ENCODE peak calls at places on chromosomes 7 and 10, in four cellular contexts. G is psoas muscle, P is brain microvascular endothelial cell, I is IMR-90. X is an unnamed sample. For H3K36me3, the result is how much of the 10 kb centered on the place peaks cover.

GRCh38 chr10:52769966-52770365 is 2.6 kb downstream of the MBL2 start:
- DNase-seq in I (no peak), G (no peak), P (no peak), X (no peak)

GRCh38 chr7:126443951-126444350 is 808.8 kb downstream of the GRM8 start:
- DNase-seq in I (no peak), P (no peak), G (no peak), X (no peak)

GRCh38 chr7:134703781-134704180 is 57.1 kb downstream of the BPGM start:
- DNase-seq in G (no peak), P (peak), I (peak), X (no peak)

GRCh38 chr7:134854816-134855215 is 75.4 kb downstream of the CALD1 start:
- DNase-seq in G (no peak), I (peak), P (no peak), X (no peak)

GRCh38 chr7:66694286-66694685 is 46.2 kb upstream of the RABGEF1 start:
- DNase-seq in P (no peak), G (no peak), I (no peak), X (no peak)

GRCh38 chr10:93413252-93413689 is 68.9 kb downstream of the MYOF start:
- DNase-seq in P (no peak), G (no peak), I (no peak), X (no peak)

GRCh38 chr10:60981012-60981411 is 37.0 kb upstream of the RHOBTB1 start:
- DNase-seq in I (peak), G (no peak), P (no peak), X (no peak)

GRCh38 chr10:70106958-70107791 is 25.4 kb downstream of the AIFM2 start:
- DNase-seq in I (no peak), P (no peak), G (no peak), X (no peak)

GRCh38 chr7:157558875-157559595 is 222.2 kb downstream of the DNAJB6 start:
- DNase-seq in I (no peak), P (no peak), G (no peak), X (no peak)

GRCh38 chr10:124624875-124625274 is 119.3 kb downstream of the FAM53B start:
- DNase-seq in I (no peak), G (no peak), P (no peak), X (no peak)

GRCh38 chr7:28360739-28361138 is 51.6 kb upstream of the CREB5 start:
- DNase-seq in P (no peak), G (no peak), I (no peak), X (no peak)

GRCh38 chr7:39507866-39508551 is 58.2 kb upstream of the YAE1 start:
- DNase-seq in P (no peak), I (no peak), G (no peak), X (no peak)

GRCh38 chr10:116269612-116270011 is 3.4 kb downstream of the GFRA1 start:
- DNase-seq in P (no peak), G (peak), I (no peak), X (no peak)

GRCh38 chr10:125441151-125441550 is 241.8 kb downstream of the TEX36 start:
- DNase-seq in I (peak), P (peak), G (no peak), X (no peak)

GRCh38 chr10:34773617-34774261 is 41.4 kb downstream of the PARD3 start:
- DNase-seq in G (no peak), P (no peak), I (no peak), X (no peak)

GRCh38 chr7:23653942-23654341 is 26.1 kb upstream of the FAM221A start:
- DNase-seq in G (no peak), P (no peak), I (no peak), X (no peak)

GRCh38 chr10:48469516-48470020 is 135.3 kb downstream of the ARHGAP22 start:
- DNase-seq in G (peak), P (no peak), I (no peak), X (no peak)

GRCh38 chr7:51121945-51122425 is 194.6 kb downstream of the COBL start:
- DNase-seq in G (no peak), I (no peak), P (peak), X (no peak)

DNA sequence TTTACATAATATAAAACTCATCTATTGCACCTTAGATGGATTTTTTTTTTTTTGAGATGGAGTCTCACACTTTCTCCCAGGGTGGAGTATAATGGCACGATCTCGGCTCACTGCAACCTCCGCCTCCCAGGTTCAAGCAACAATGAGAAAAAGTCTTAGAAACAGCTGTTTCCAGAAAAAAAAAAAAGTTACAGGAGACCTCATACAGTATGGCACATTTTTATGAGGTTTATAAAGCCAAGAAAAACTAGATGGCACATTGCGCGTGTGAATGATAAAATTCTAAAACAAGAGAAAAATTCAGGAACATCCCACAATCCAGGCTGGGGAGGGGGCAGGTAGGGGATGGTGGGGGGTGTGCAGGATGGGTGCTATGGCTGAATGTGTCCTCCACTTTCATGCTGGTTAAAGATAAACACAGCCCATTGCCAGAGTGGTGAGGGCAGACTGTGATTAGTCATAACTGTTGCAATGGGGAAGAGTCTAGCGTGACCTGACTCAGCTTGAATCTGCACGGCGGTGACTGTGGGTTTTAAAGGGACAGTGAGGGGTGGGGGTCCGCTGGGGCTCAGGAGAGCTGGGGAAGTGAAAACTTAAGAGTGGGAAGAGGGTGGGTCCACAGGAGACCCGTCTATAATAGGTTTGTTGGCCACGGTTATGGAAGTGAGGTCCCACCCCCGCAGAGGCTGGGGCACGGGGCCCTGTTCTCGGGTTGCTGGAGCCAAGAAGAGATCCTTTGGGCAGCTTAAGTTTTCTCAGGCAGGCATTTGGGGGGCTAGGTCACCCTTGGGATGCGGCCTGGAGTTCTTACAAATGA is 11.9 kb upstream of the LRRC27 start:
- DNase-seq in I (peak), P (peak), G (no peak), X (no peak)
- H3K4me3 ChIP-seq in I (no peak), P (no peak), G (peak), X (no peak)

GRCh38 chr7:99042957-99043356 is 101.0 kb downstream of the SMURF1 start:
- DNase-seq in P (peak), G (no peak), I (peak), X (no peak)

GRCh38 chr7:99046722-99047121 is 97.2 kb downstream of the SMURF1 start:
- DNase-seq in I (no peak), G (no peak), P (no peak), X (no peak)

GRCh38 chr7:99050971-99051370 is 92.9 kb downstream of the SMURF1 start:
- DNase-seq in I (no peak), G (no peak), P (peak), X (no peak)

DNA sequence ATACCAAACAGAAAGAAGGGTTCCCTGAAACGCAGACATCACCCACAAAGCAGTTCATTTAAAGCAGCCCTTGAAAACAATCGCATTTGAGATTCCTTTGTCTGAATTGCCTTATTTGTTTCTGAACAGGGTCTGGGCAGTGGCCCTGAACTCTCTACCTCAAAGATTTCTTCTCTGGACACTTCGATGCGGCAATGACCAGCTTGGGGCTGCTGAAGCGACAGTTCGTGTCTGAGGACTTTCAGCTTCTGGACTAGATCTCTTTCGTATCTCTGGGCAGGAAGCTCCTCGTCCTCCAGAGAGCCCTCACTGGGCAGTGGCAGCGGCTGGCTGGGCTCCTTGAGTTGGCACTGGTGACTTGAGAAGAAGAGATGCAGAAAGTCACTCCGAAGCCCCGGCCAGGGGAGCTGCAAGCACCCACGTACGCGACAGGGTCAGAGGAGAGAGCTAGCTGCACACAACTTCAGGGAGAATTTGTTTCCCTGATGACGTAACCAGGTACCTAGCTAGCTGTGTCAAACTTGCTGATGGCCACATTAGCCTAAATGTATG is 96.3 kb downstream of the SMURF1 start:
- DNase-seq in G (no peak), I (no peak), P (no peak), X (no peak)
- H3K36me3 ChIP-seq in G (under half), I (half or more), P (half or more), X (under half)

DNA sequence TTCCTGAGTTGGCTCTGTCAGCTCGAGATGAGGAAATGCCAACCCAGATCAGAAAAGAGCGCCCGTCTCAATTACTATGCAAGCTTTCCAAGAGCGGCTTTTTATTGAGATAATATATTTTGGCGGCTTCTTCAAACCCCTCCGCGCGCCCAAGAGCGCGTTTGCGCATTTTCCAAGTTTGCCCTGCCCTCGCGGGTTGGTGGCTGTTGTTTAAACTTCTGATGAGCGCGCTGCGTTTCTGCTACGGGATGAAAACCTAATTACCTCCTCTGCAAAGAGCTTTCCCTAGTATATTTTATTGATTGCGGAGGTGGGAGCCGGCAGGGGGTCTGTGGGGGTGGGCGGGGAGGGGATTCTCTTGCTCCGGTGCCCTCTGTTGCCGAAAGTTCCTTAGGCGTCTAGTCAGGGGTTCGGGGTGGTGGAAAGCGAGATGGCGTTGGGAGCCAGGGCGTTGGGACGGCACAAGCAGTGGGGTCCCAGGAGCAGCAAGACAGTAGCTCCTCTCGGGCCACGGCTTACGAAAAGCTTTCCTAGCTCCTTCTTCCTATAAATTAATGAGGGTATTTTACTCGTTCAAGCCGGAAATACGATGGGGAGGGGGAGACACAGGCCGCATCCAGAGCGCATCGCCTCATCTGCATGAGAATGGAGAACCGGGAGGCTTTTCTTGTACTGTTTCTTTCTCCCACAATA is 8.3 kb downstream of the NXPH1 start:
- DNase-seq in I (no peak), G (no peak), P (no peak), X (no peak)
- H3K4me3 ChIP-seq in I (no peak), G (no peak), P (no peak), X (no peak)

DNA sequence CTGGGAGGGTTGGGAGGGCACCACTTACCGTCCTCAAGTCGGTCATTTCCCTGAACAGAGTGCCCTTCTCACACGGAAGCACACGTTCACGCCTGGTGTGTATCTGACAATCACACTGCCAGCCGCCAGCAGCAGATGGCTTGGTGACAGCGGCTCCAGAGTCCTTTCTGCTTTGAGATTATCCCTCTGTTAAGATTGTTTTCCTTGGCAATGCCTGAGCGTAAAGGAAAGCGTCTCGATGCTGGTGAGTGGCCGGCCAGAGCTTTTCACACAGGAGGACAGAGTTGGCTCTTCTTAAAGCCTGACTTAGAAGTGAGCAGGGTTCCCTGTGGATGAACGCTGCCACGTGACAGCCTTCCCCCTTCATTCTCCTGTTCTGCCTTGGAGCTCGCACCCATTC is 22.0 kb upstream of the PRKAR1B start:
- DNase-seq in I (no peak), P (peak), G (peak), X (no peak)
- H3K36me3 ChIP-seq in I (under half), P (under half), G (under half), X (under half)

DNA sequence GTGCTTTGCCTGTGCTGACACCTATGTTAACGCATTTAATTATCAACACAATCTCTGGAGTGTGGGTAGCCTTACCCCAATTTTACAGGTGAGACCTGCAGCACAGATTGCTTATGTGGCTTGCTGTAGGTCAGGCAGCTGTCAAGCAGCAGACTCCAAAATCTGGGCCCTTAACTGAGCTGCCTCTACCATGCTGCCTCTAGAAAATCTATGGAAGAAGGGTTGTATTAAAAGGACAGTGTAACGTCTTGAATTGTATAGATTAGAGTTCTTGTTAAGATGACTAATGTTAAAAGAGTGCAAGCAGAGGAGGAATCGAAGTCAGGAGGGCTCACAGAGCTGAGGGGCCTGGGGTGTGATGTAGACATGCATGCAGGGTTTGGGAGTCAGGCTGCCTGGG is 1.2 kb upstream of the PON3 start:
- DNase-seq in I (no peak), G (no peak), P (no peak), X (no peak)
- H3K4me3 ChIP-seq in I (no peak), G (no peak), P (no peak), X (no peak)

X was measured in mucosa of descending colon.